ENCODE peak calls at places on chromosomes 4 and X, in five cellular contexts. U is AG09309, S is aorta, F is adipocyte, I is A549. X is an unnamed sample.

GRCh38 chr4:8380511-8381415 is 59.8 kb downstream of the ACOX3 start:
- DNase-seq in S (peak; percentile 60), U (no peak), F (no peak), I (no peak), X (no peak)

GRCh38 chr4:25861951-25862410 is 807 bp downstream of the SEL1L3 start:
- DNase-seq in U (no peak), S (peak; percentile 79), I (peak; percentile 16), F (peak; percentile 55), X (peak; percentile 55)

GRCh38 chrX:47674776-47675175 is 15.8 kb upstream of the UXT start:
- DNase-seq in U (no peak), F (no peak), I (no peak), S (no peak), X (peak; percentile 31)

GRCh38 chr4:68951078-68951805 is at the start of gene UGT2A3:
- DNase-seq in I (no peak), F (no peak), S (no peak), U (no peak), X (no peak)

GRCh38 chr4:102780476-102781144 is 19.8 kb upstream of the MANBA start:
- DNase-seq in U (no peak), S (no peak), F (no peak), I (no peak), X (peak; percentile 33)

GRCh38 chr4:185587444-185588161 is 52.3 kb upstream of the PDLIM3 start:
- DNase-seq in F (no peak), S (no peak), I (no peak), U (no peak), X (no peak)

GRCh38 chr4:48178931-48179330 is 44.9 kb upstream of the TXK start:
- DNase-seq in U (no peak), S (no peak), F (no peak), I (no peak), X (no peak)

GRCh38 chr4:106062452-106062875 is 167.2 kb downstream of the NPNT start:
- DNase-seq in F (peak; percentile 85), S (no peak), I (no peak), U (peak; percentile 7), X (peak; percentile 74)

GRCh38 chrX:9905288-9905687 is 61.9 kb upstream of the CLDN34 start:
- DNase-seq in U (no peak), F (peak; percentile 79), S (no peak), I (no peak), X (no peak)

GRCh38 chr4:46386570-46386969 is 3.4 kb downstream of the GABRA2 start:
- DNase-seq in I (no peak), F (no peak), U (no peak), S (no peak), X (no peak)

GRCh38 chr4:52144303-52144849 is 93.3 kb downstream of the SPATA18 start:
- DNase-seq in F (no peak), I (no peak), U (no peak), S (no peak), X (no peak)

GRCh38 chrX:67636532-67636931 is 92.7 kb downstream of the AR start:
- DNase-seq in I (no peak), S (no peak), U (no peak), F (no peak), X (no peak)

GRCh38 chrX:110087485-110088356 is 84.8 kb downstream of the TMEM164 start:
- DNase-seq in U (peak; percentile 80), F (peak; percentile 70), I (peak; percentile 71), S (no peak), X (peak; percentile 91)

GRCh38 chr4:108287834-108288413 is 119.2 kb upstream of the LEF1 start:
- DNase-seq in I (no peak), F (no peak), U (no peak), S (no peak), X (no peak)

GRCh38 chr4:41750624-41751324 is 2.2 kb upstream of the PHOX2B start:
- DNase-seq in U (no peak), F (no peak), I (no peak), S (no peak), X (no peak)

GRCh38 chrX:118346258-118347094 is 570 bp downstream of the WDR44 start:
- DNase-seq in U (no peak), F (peak; percentile 59), I (peak; percentile 43), S (peak; percentile 81), X (no peak)

GRCh38 chrX:118345401-118346257 is at the start of gene WDR44:
- DNase-seq in I (peak; percentile 90), F (peak; percentile 97), S (peak; percentile 97), U (peak; percentile 68), X (peak; percentile 94)

GRCh38 chrX:118347131-118347530 is 1.2 kb downstream of the WDR44 start:
- DNase-seq in F (peak; percentile 60), S (no peak), U (peak; percentile 23), I (no peak), X (peak; percentile 70)

GRCh38 chrX:118348186-118348810 is 2.4 kb downstream of the WDR44 start:
- DNase-seq in I (no peak), S (no peak), F (no peak), U (no peak), X (no peak)

GRCh38 chrX:118345045-118345400 is 883 bp upstream of the WDR44 start:
- DNase-seq in I (no peak), F (no peak), U (no peak), S (no peak), X (no peak)
- H3K4me3 ChIP-seq in I (peak overlapping the region; percentile 98), F (peak overlapping the region; percentile 79), U (no peak overlapping the region), S (no peak overlapping the region), X (peak overlapping the region; percentile 62)

DNA sequence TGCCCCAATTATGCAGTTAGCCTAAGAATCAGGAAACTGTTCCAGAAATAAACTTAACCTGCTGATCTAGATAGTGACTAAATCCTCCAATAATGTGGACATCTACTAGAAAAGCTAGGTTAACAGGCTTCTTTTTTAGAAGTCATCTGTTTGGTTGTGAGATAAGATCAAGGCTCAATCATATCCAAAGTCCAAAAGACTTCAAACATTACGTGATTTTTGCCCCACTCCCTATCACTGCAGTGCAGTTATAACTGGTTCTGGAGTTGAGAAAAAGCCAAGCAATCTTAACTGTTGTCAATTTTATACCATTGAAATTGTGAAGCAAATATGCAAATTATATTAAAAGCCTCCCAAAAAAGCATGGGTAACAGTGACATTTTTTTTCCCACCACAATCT is 781.4 kb downstream of the KLHL13 start:
- DNase-seq in S (no peak), U (no peak), I (no peak), F (no peak), X (no peak)
- H3K4me3 ChIP-seq in S (no peak overlapping the region), U (no peak overlapping the region), I (no peak overlapping the region), F (no peak overlapping the region), X (no peak overlapping the region)

GRCh38 chr4:74751856-74752255 is 42.5 kb downstream of the BTC start:
- DNase-seq in F (no peak), I (no peak), S (no peak), U (no peak), X (no peak)
- H3K4me3 ChIP-seq in F (no peak overlapping the region), I (no peak overlapping the region), S (no peak overlapping the region), U (no peak overlapping the region), X (no peak overlapping the region)

DNA sequence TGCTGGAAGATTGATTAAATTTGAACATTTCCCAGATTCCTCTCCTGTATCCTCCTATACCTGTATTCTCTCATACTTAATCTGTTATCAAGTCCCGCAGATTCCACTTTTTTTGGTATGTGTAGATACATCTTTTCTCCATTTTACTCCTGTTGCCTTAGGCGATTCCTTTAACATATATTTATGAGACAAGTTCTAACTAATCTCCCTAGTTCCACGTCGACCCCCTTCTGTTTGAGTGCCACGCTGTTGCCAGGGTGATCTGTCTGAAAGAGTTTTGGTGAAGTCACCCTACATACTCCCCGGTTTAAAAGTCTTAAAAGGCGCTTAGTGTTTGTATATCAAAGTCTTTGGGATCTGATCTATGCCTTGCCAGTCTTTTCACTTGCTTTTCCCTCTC is 2.4 kb downstream of the HNRNPH2 start:
- DNase-seq in U (no peak), F (no peak), S (no peak), I (no peak), X (no peak)
- H3K4me3 ChIP-seq in U (no peak overlapping the region), F (peak overlapping the region; percentile 88), S (no peak overlapping the region), I (no peak overlapping the region), X (peak overlapping the region; percentile 44)

DNA sequence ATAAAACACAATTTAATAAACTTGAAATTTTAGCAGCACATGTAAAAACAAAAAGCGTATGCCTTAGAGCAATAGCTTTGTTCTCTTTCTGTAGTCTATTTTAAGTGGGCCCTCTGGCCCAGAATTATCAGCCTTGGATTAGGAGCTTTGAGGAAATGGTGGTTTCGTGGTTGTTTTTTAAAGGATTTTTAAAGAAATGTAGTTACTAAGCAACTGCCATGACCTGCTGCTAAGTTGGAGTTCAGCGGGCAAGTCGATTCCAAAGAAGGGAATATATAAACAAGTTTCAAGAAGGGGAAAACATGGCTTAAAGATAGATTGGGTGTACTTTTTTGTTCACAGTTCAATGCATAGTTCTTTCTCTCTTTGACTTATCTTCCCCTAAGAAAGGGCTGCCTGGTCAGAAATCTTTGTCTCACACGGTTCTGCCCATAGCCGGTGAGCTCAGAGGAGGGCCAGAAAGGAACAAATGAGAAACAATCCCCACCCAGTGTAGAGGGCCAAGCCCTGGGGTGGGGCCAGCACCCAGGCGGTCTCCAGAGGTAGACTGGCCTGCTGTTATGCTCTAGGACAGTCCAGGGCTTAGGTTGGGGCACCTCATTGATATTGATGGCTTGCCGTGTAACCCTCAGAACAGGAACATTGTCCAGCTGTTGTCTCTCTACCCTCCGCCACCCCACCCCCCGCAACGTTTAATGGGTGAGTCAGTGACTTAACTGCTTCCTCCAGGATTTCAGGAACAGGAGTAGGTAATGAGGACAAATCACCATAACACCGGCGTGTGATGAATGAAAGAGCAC is 32.5 kb downstream of the DLG3 start:
- DNase-seq in F (peak; percentile 68), S (no peak), I (peak; percentile 28), U (no peak), X (peak; percentile 47)
- H3K4me3 ChIP-seq in F (peak overlapping the region; percentile 49), S (no peak overlapping the region), I (peak overlapping the region; percentile 11), U (no peak overlapping the region), X (no peak overlapping the region)

X was measured in fibroblast of the aortic adventitia.